ENCODE peak calls at places on chromosomes 11 and 22, in six cellular contexts. U, C, A, Q, P and H are unnamed samples.

GRCh38 chr11:123314972-123315371 is 115.1 kb upstream of the GRAMD1B start:
- DNase-seq in U (no peak), C (no peak), A (no peak), Q (no peak), P (no peak), H (no peak)

GRCh38 chr11:101576536-101576935 is 7.3 kb downstream of the TRPC6 start:
- DNase-seq in U (no peak), C (no peak), A (no peak), Q (no peak), P (no peak), H (no peak)

GRCh38 chr11:125956371-125956770 is 10.5 kb downstream of the VSIG10L2 start:
- DNase-seq in U (no peak), C (no peak), A (no peak), Q (no peak), P (no peak), H (no peak)

GRCh38 chr22:41249442-41249841 is 8.7 kb upstream of the CHADL start:
- DNase-seq in U (no peak), C (no peak), A (no peak), Q (no peak), P (no peak), H (no peak)

GRCh38 chr11:126719740-126720139 is 280.8 kb downstream of the KIRREL3 start:
- DNase-seq in U (no peak), C (no peak), A (no peak), Q (no peak), P (no peak), H (no peak)

GRCh38 chr11:16606784-16607674 is 131.4 kb upstream of the C11orf58 start:
- DNase-seq in U (peak; percentile 47), C (peak; percentile 60), A (no peak), Q (no peak), P (peak; percentile 51), H (peak; percentile 27)

GRCh38 chr11:134483291-134483690 is 71.2 kb upstream of the B3GAT1 start:
- DNase-seq in U (no peak), C (no peak), A (no peak), Q (no peak), P (no peak), H (no peak)

GRCh38 chr22:38788417-38788816 is 5.5 kb downstream of the DNAL4 start:
- DNase-seq in U (peak; percentile 58), C (peak; percentile 67), A (no peak), Q (peak; percentile 81), P (no peak), H (no peak)

GRCh38 chr11:20360650-20361049 is 2.9 kb upstream of the HTATIP2 start:
- DNase-seq in U (no peak), C (no peak), A (peak; percentile 21), Q (no peak), P (no peak), H (no peak)

GRCh38 chr22:44819966-44820631 is 67.7 kb downstream of the ARHGAP8 start:
- DNase-seq in U (no peak), C (no peak), A (no peak), Q (no peak), P (no peak), H (no peak)

GRCh38 chr11:107928046-107928766 is at the start of gene RAB39A:
- DNase-seq in U (peak; percentile 91), C (peak; percentile 96), A (peak; percentile 97), Q (peak; percentile 95), P (peak; percentile 89), H (peak; percentile 99)

GRCh38 chr11:75597636-75598035 is 35.6 kb downstream of the SERPINH1 start:
- DNase-seq in U (no peak), C (peak; percentile 77), A (peak; percentile 63), Q (no peak), P (peak; percentile 39), H (peak; percentile 71)